ENCODE peak calls at places on chromosome 3, in six cellular contexts. H, R, Q, L, F and B are unnamed samples.

GRCh38 chr3:94336076-94336741 is 273.3 kb downstream of the NSUN3 start:
- DNase-seq in H (peak; percentile 12), R (no peak), F (peak; percentile 85), L (no peak), Q (no peak), B (no peak)

GRCh38 chr3:108897883-108898282 is 55.8 kb downstream of the GUCA1C start:
- DNase-seq in L (no peak), R (no peak), H (no peak), Q (no peak), F (no peak), B (no peak)

GRCh38 chr3:72722930-72723726 is 125.1 kb downstream of the SHQ1 start:
- DNase-seq in R (peak; percentile 89), H (no peak), L (no peak), Q (no peak), F (peak; percentile 77), B (no peak)

GRCh38 chr3:21170964-21171363 is 580.0 kb downstream of the ZNF385D start:
- DNase-seq in L (no peak), Q (peak; percentile 10), H (peak; percentile 43), F (peak; percentile 8), R (no peak), B (no peak)

GRCh38 chr3:29240248-29240647 is 40.6 kb upstream of the RBMS3 start:
- DNase-seq in Q (no peak), R (no peak), L (no peak), F (peak; percentile 78), H (no peak), B (no peak)

GRCh38 chr3:128307029-128307633 is 153.8 kb downstream of the EEFSEC start:
- DNase-seq in Q (no peak), R (no peak), L (no peak), H (no peak), F (peak; percentile 4), B (no peak)

GRCh38 chr3:61040618-61041017 is 210.6 kb downstream of the FHIT start:
- DNase-seq in R (no peak), L (no peak), Q (no peak), H (no peak), F (no peak), B (no peak)

GRCh38 chr3:31973837-31974236 is 7.2 kb downstream of the OSBPL10 start:
- DNase-seq in L (no peak), Q (no peak), F (no peak), H (no peak), R (no peak), B (no peak)

GRCh38 chr3:98777801-98778220 is 14.7 kb downstream of the ST3GAL6 start:
- DNase-seq in L (no peak), F (peak; percentile 71), H (no peak), Q (no peak), R (no peak), B (no peak)

GRCh38 chr3:184234224-184234623 is 4.8 kb downstream of the VWA5B2 start:
- DNase-seq in Q (no peak), H (no peak), F (peak; percentile 90), R (peak; percentile 95), L (peak; percentile 42), B (no peak)

GRCh38 chr3:170907519-170908234 is 760 bp downstream of the EIF5A2 start:
- DNase-seq in R (peak; percentile 55), H (peak; percentile 4), F (peak; percentile 44), Q (peak; percentile 14), L (no peak), B (no peak)

GRCh38 chr3:12997387-12997786 is 75.8 kb downstream of the IQSEC1 start:
- DNase-seq in L (no peak), F (no peak), R (no peak), H (no peak), Q (no peak), B (no peak)

GRCh38 chr3:23739536-23739935 is 66.2 kb upstream of the UBE2E1 start:
- DNase-seq in R (no peak), L (no peak), H (no peak), Q (no peak), F (peak; percentile 76), B (no peak)

GRCh38 chr3:147099076-147099475 is 307.3 kb downstream of the ZIC4 start:
- DNase-seq in R (no peak), F (no peak), H (no peak), L (no peak), Q (no peak), B (no peak)

GRCh38 chr3:195209836-195210551 is 61.0 kb downstream of the XXYLT1 start:
- DNase-seq in H (no peak), Q (peak; percentile 22), R (peak; percentile 91), F (peak; percentile 83), L (no peak), B (no peak)

GRCh38 chr3:197956626-197956988 is 3.4 kb upstream of the LMLN start:
- DNase-seq in H (no peak), R (no peak), L (no peak), F (no peak), Q (no peak), B (no peak)

GRCh38 chr3:45473841-45474240 is 85.5 kb downstream of the LARS2 start:
- DNase-seq in F (peak; percentile 92), R (no peak), L (no peak), H (no peak), Q (no peak), B (no peak)

GRCh38 chr3:184583345-184584000 is 21.9 kb downstream of the EPHB3 start:
- DNase-seq in F (no peak), Q (peak; percentile 67), R (no peak), L (no peak), H (peak; percentile 35), B (no peak)

GRCh38 chr3:110624571-110624970 is 447.0 kb upstream of the NECTIN3 start:
- DNase-seq in Q (no peak), H (no peak), F (peak; percentile 45), R (no peak), L (no peak), B (no peak)

GRCh38 chr3:149936812-149937230 is 33.9 kb downstream of the PFN2 start:
- DNase-seq in L (no peak), H (peak; percentile 54), F (peak; percentile 80), R (peak; percentile 32), Q (peak; percentile 59), B (no peak)

GRCh38 chr3:188900421-188900941 is 271.3 kb upstream of the TPRG1 start:
- DNase-seq in Q (no peak), R (no peak), F (peak; percentile 60), H (no peak), L (no peak), B (no peak)

GRCh38 chr3:37183375-37183831 is 9.0 kb upstream of the LRRFIP2 start:
- DNase-seq in F (peak; percentile 93), H (no peak), R (no peak), Q (no peak), L (no peak), B (no peak)

GRCh38 chr3:12143949-12144504 is 14.7 kb downstream of the TIMP4 start:
- DNase-seq in F (peak; percentile 95), R (peak; percentile 77), L (no peak), H (no peak), Q (no peak), B (no peak)

GRCh38 chr3:149576071-149576564 is 81.7 kb downstream of the WWTR1 start:
- DNase-seq in R (no peak), H (no peak), L (no peak), Q (no peak), F (peak; percentile 90), B (no peak)

GRCh38 chr3:14177580-14178246 is 688 bp downstream of the XPC start:
- DNase-seq in Q (no peak), F (peak; percentile 60), R (no peak), H (no peak), L (no peak), B (no peak)

GRCh38 chr3:122055215-122055614 is at the start of gene CD86:
- DNase-seq in F (no peak), R (no peak), H (no peak), L (no peak), Q (no peak), B (no peak)

GRCh38 chr3:158830391-158830790 is 28.5 kb downstream of the MFSD1 start:
- DNase-seq in L (no peak), F (peak; percentile 19), R (no peak), H (no peak), Q (no peak), B (no peak)

GRCh38 chr3:49593046-49593445 is 38.8 kb downstream of the BSN start:
- DNase-seq in F (peak; percentile 30), R (no peak), Q (no peak), H (no peak), L (no peak), B (no peak)

DNA sequence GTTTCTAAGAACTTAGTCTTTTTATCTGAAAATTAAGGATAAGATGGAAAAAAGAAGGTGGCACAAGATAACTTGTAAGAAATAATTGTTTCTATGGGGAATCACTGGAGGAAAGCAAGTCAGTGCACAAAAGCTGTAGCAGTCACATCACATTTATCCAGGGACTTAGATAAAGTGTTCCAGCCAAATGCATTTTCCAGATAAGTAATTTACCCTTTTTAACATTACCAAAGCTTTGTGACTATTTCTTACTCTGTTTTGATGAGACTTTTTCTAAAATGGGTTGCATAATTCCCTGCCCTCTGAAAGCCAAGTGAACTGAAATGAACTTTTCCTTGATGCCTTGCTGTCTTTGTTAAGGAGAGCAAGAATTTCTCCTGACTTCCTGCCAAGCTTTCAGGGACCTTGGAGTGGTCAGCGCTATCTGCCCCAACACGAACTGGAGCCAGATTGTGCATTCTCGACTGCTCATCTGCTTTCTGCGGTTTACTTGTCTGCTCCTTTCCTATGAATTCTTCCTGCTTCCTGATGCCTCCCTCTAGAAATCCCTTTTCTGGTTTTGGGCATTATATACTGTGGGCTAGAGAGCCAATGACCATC is 34.9 kb downstream of the EIF4E3 start:
- DNase-seq in R (no peak), F (peak; percentile 79), L (no peak), H (peak; percentile 10), Q (no peak), B (no peak)
- TF ChIP-seq CTCF in R (no peak), F (no peak), L (no peak), H (no peak), Q (no peak), B (no peak)

GRCh38 chr3:168865022-168865551 is 769.4 kb upstream of the GOLIM4 start:
- DNase-seq in H (peak; percentile 21), R (no peak), L (no peak), F (peak; percentile 65), Q (peak; percentile 8), B (no peak)
- TF ChIP-seq CTCF in H (peak; percentile 95), R (peak; percentile 60), L (no peak), F (peak; percentile 76), Q (peak; percentile 84), B (peak; percentile 44)

DNA sequence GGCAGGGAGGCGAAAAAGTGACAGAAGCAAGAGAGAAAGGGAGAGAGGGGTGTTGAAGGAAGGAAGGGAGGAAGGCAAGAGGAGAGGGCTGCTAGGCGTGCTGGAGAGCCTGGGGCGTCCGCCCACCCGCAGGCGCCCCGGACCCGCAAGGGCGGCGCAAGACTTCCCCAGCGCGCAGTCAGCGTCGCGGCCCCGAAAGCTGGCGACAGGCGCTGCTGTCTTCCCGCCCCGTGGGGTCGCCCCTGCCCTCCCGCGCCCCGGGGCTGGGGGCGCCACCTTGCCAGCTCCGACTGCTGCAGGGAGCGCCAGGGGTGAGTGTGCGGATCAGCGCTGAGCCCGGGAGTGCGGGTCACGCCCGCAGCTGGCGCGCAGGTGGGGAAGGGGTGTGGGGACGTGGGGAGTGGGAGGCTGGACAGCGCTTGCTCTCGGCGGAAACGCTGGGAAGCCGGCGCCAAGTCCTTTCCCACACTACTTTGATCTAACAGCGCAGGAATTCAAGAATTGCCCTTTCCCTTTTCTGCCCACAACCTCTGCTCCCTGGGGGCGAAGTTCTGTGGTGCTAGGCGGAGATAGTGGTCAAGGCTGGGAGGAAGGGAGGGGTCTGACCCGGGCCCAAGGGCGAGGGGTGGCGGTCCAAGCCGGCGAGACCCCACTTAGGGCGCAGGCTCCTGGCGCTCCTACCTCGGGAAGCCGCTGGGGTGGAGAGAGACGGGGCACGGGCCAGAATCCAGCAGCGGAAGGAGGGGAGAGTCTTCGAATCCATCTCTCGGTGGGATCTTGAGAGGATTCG is 266.1 kb downstream of the CGGBP1 start:
- DNase-seq in R (peak; percentile 69), F (peak; percentile 24), L (no peak), Q (peak; percentile 77), H (peak; percentile 42), B (no peak)
- TF ChIP-seq CTCF in R (no peak), F (no peak), L (no peak), Q (peak; percentile 33), H (no peak), B (no peak)

GRCh38 chr3:39936848-39937247 is 127.4 kb downstream of the MYRIP start:
- DNase-seq in F (no peak), Q (no peak), L (no peak), H (no peak), R (no peak), B (no peak)
- TF ChIP-seq CTCF in F (no peak), Q (no peak), L (no peak), H (no peak), R (no peak), B (no peak)